ENCODE peak calls at places on chromosomes 5 and 9, in four cellular contexts. A is GM12878, B is tibial nerve, S is ovary. U is an unnamed sample. For H3K27me3, the result is how much of the 10 kb centered on the place peaks cover.

GRCh38 chr5:485943-486491 is 38.2 kb downstream of the SLC9A3 start:
- DNase-seq in A (no peak), S (no peak), B (no peak), U (no peak)

GRCh38 chr5:126369083-126369482 is 54.1 kb upstream of the GRAMD2B start:
- DNase-seq in B (no peak), S (no peak), A (no peak), U (no peak)

GRCh38 chr5:53378590-53379247 is 101.7 kb upstream of the FST start:
- DNase-seq in B (no peak), S (no peak), A (no peak), U (no peak)

GRCh38 chr9:38038307-38039089 is 30.5 kb downstream of the SHB start:
- DNase-seq in A (no peak), B (no peak), S (no peak), U (no peak)

GRCh38 chr9:126536131-126536530 is 77.6 kb upstream of the LMX1B start:
- DNase-seq in B (no peak), S (no peak), A (no peak), U (no peak)

GRCh38 chr5:149846021-149846420 is 98.6 kb downstream of the PDE6A start:
- DNase-seq in S (no peak), B (no peak), A (no peak), U (no peak)

GRCh38 chr9:128885798-128886197 is 3.9 kb downstream of the LRRC8A start:
- DNase-seq in B (no peak), S (no peak), A (no peak), U (no peak)

GRCh38 chr5:117138523-117138922 is 563.9 kb upstream of the SEMA6A start:
- DNase-seq in B (no peak), S (no peak), A (no peak), U (no peak)

GRCh38 chr5:143664623-143665022 is 147.3 kb upstream of the HMHB1 start:
- DNase-seq in A (no peak), B (no peak), S (no peak), U (no peak)

DNA sequence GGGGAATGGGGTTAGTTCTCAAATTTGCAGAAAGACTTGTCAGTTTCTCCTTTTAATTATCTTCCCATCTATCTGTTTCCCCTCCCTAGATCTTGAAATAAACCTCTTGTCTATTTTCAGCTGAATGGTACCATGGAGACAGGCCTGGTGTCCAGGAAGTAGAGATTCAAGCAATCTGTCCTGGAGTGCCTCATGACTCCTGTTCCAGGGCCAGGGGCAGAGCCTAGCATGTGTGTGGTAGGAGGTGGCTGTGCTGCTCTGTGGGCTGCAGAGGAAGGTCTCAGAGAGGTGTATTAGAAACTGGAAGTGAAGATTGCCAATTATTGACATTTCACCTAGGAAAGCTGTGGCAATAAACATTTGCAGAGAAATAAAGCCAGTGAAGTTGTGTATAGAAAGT is 175.8 kb upstream of the ATP10B start:
- DNase-seq in A (no peak), B (no peak), S (no peak), U (no peak)
- H3K27me3 ChIP-seq in A (under half), B (under half), S (under half), U (under half)

GRCh38 chr9:133163559-133164208 is at the start of gene GBGT1:
- DNase-seq in A (no peak), B (peak), S (peak), U (peak)
- TF ChIP-seq POLR2A in A (no peak), B (peak), S (peak), U (no peak)

DNA sequence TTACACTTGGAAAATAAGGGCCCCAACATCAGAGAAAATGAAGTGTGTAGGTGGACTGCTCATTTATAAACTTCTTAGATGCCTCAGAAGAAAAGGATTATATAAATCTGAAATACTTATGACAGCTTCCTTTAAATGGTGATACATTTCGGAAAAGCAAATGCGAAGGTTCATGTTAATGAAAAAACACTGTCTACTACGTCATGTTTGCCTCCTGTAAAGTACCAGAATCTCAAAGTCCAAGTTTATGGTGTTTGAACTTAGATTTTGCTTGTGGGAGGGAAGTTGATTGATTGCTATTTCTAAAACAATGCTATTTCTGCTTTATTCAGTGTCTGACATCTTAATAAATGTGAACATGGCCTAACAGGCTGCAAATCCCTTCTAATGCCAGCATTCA is 514.6 kb downstream of the ZNF608 start:
- DNase-seq in S (no peak), A (no peak), B (no peak), U (no peak)
- H3K27ac ChIP-seq in S (no peak), A (no peak), B (no peak), U (no peak)

GRCh38 chr5:181071257-181071656 is 31.2 kb downstream of the BTNL9 start:
- DNase-seq in B (no peak), A (no peak), S (no peak), U (no peak)
- H3K27me3 ChIP-seq in B (under half), A (under half), S (under half), U (under half)

GRCh38 chr5:141866111-141866510 is 12.1 kb downstream of the PCDH1 start:
- DNase-seq in S (no peak), A (no peak), B (no peak), U (no peak)

GRCh38 chr5:141867651-141868050 is 10.6 kb downstream of the PCDH1 start:
- DNase-seq in B (no peak), A (no peak), S (no peak), U (no peak)

GRCh38 chr5:141868541-141868940 is 9.7 kb downstream of the PCDH1 start:
- DNase-seq in S (peak), B (no peak), A (no peak), U (no peak)

GRCh38 chr5:141865406-141865805 is 12.8 kb downstream of the PCDH1 start:
- DNase-seq in S (no peak), A (no peak), B (no peak), U (no peak)

GRCh38 chr5:141867139-141867538 is 11.1 kb downstream of the PCDH1 start:
- DNase-seq in B (no peak), A (no peak), S (no peak), U (peak)
- TF ChIP-seq POLR2A in B (no peak), A (no peak), S (no peak), U (no peak)

GRCh38 chr9:4301302-4301701 is 1.4 kb upstream of the GLIS3 start:
- DNase-seq in B (no peak), A (no peak), S (no peak), U (no peak)
- H3K27ac ChIP-seq in B (no peak), A (no peak), S (no peak), U (no peak)

DNA sequence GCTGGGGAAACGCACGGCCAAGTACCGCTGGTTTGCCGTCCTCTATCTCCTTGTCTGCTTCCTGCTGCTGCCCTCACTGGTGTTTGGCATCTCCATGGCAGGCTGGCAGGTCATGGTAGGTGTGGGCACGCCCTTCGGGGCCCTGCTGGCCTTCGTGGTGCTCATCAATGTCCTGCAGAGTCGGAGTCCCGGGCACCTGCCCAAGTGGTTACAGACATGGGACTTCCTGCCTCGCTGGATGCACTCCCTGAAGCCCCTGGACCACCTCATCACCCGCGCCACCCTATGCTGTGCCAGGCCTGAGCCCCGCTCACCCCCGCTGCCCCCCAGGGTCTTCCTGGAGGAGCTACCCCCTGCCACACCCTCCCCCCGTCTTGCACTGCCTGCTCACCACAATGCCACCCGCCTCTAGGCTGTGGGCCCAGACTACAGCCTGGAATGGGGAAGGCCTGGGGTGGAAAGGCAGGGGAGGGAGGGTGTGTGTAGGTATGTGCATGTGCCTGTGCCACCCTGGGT is 2.5 kb downstream of the PFN3 start:
- DNase-seq in A (no peak), B (no peak), S (no peak), U (no peak)
- H3K27me3 ChIP-seq in A (under half), B (half or more), S (under half), U (under half)

GRCh38 chr9:91211919-91212318 is 149.8 kb downstream of the AUH start:
- DNase-seq in S (no peak), B (no peak), A (no peak), U (no peak)

GRCh38 chr9:91208837-91209236 is 152.9 kb downstream of the AUH start:
- DNase-seq in S (no peak), A (no peak), B (no peak), U (no peak)

GRCh38 chr9:91207889-91208651 is 153.6 kb downstream of the AUH start:
- DNase-seq in B (no peak), A (peak), S (no peak), U (no peak)

GRCh38 chr9:91211414-91211813 is 150.3 kb downstream of the AUH start:
- DNase-seq in S (no peak), B (no peak), A (no peak), U (no peak)

GRCh38 chr9:91210318-91210717 is 151.4 kb downstream of the AUH start:
- DNase-seq in A (no peak), S (no peak), B (no peak), U (no peak)
- TF ChIP-seq POLR2A in A (no peak), S (no peak), B (no peak), U (no peak)

U was measured in heart left ventricle.